ENCODE peak calls at places on chromosomes 16 and 17, in five cellular contexts. Q is HEK293T; B is anterior cingulate cortex; G is DMS153; H is CD8-positive, alpha-beta memory T cell. O is an unnamed sample.

GRCh38 chr17:35189291-35189690 is 4.9 kb downstream of the SLC35G3 start:
- DNase-seq in Q (no peak), B (no peak), G (no peak), H (no peak), O (no peak)

GRCh38 chr17:5405400-5405799 is 14.1 kb downstream of the NUP88 start:
- DNase-seq in Q (no peak), G (no peak), H (no peak), B (no peak), O (no peak)

GRCh38 chr17:17151962-17152361 is 54.2 kb downstream of the PLD6 start:
- DNase-seq in H (no peak), G (no peak), B (peak), Q (no peak), O (no peak)

GRCh38 chr17:46191332-46192210 is 1.7 kb downstream of the KANSL1 start:
- DNase-seq in H (no peak), B (peak), Q (peak), G (no peak), O (no peak)

GRCh38 chr17:30290696-30291570 is 811 bp downstream of the BLMH start:
- DNase-seq in B (peak), G (no peak), H (peak), Q (peak), O (peak)

GRCh38 chr16:1911467-1912214 is 6.6 kb downstream of the HS3ST6 start:
- DNase-seq in G (no peak), B (no peak), H (no peak), Q (no peak), O (no peak)

GRCh38 chr17:74005790-74006189 is 197.7 kb upstream of the RPL38 start:
- DNase-seq in H (no peak), B (no peak), G (no peak), Q (no peak), O (no peak)

GRCh38 chr17:72121164-72122001 is 563 bp downstream of the SOX9 start:
- DNase-seq in H (no peak), B (no peak), Q (peak), G (no peak), O (no peak)

GRCh38 chr17:8312251-8312650 is 2.2 kb downstream of the ARHGEF15 start:
- DNase-seq in H (no peak), B (no peak), Q (no peak), G (no peak), O (no peak)

GRCh38 chr16:79600636-79601091 is at the start of gene MAF:
- DNase-seq in Q (peak), G (peak), H (peak), B (peak), O (peak)

GRCh38 chr17:80446645-80447405 is 29.6 kb downstream of the NPTX1 start:
- DNase-seq in B (no peak), G (no peak), Q (no peak), H (no peak), O (no peak)

GRCh38 chr16:78973041-78973440 is 627.5 kb downstream of the MAF start:
- DNase-seq in B (no peak), H (no peak), Q (no peak), G (no peak), O (no peak)

GRCh38 chr16:29641561-29641960 is 21.5 kb upstream of the SPN start:
- DNase-seq in Q (no peak), H (no peak), G (no peak), B (no peak), O (no peak)

GRCh38 chr16:25151996-25152395 is 40.5 kb downstream of the LCMT1 start:
- DNase-seq in G (no peak), Q (no peak), H (no peak), B (no peak), O (no peak)

GRCh38 chr17:69722518-69722917 is 308.0 kb downstream of the MAP2K6 start:
- DNase-seq in H (no peak), B (no peak), G (no peak), Q (no peak), O (no peak)

GRCh38 chr17:40086150-40087044 is 14.0 kb downstream of the NR1D1 start:
- DNase-seq in Q (peak), H (peak), B (no peak), G (no peak), O (peak)

GRCh38 chr16:10828851-10829331 is 10.3 kb upstream of the TVP23A start:
- DNase-seq in H (no peak), B (peak), G (peak), Q (no peak), O (no peak)

O was measured in effector memory CD8-positive, alpha-beta T cell.